ENCODE peak calls at places on chromosomes 6 and 20, in nine cellular contexts. W is tibial artery; G is posterior cingulate gyrus; X is cardiac fibroblast; E is OCI-LY7; I is pons; A is activated T-helper 1 cell treated with anti-CD3 and anti-CD28 coated beads, Interleukin-2, amount 50 U/mL, for 16 hours; M is HEK293T; L is adrenal gland. Y is an unnamed sample.

GRCh38 chr6:111367393-111368088 is 115.5 kb downstream of the REV3L start:
- DNase-seq in W (no peak), G (no peak), X (no peak), E (no peak), I (no peak), A (no peak), M (no peak), L (no peak), Y (no peak)

GRCh38 chr6:47098570-47098993 is 56.5 kb upstream of the ADGRF1 start:
- DNase-seq in W (no peak), G (no peak), X (peak; percentile 57), E (no peak), I (no peak), A (no peak), M (no peak), L (peak; percentile 61), Y (no peak)

GRCh38 chr6:35581633-35582032 is 68.9 kb upstream of the TULP1 start:
- DNase-seq in W (no peak), G (no peak), X (no peak), E (peak; percentile 11), I (no peak), A (no peak), M (no peak), L (no peak), Y (no peak)

GRCh38 chr20:7387638-7388193 is 552.5 kb downstream of the HAO1 start:
- DNase-seq in W (no peak), G (no peak), X (no peak), E (no peak), I (no peak), A (no peak), M (no peak), L (no peak), Y (no peak)

GRCh38 chr20:21235713-21236445 is 67.3 kb upstream of the XRN2 start:
- DNase-seq in W (no peak), G (peak; percentile 92), X (peak; percentile 82), E (peak; percentile 71), I (peak; percentile 92), A (peak; percentile 23), M (peak; percentile 59), L (peak; percentile 88), Y (peak; percentile 64)

GRCh38 chr6:127023001-127023778 is 95.3 kb upstream of the RSPO3 start:
- DNase-seq in W (no peak), G (no peak), X (no peak), E (no peak), I (no peak), A (no peak), M (no peak), L (no peak), Y (no peak)

GRCh38 chr6:47563162-47563561 is 85.6 kb downstream of the CD2AP start:
- DNase-seq in W (no peak), G (no peak), X (no peak), E (no peak), I (no peak), A (no peak), M (no peak), L (no peak), Y (no peak)

GRCh38 chr6:79313254-79313653 is 78.8 kb upstream of the HMGN3 start:
- DNase-seq in W (no peak), G (no peak), X (peak; percentile 19), E (peak; percentile 2), I (no peak), A (no peak), M (no peak), L (no peak), Y (no peak)

GRCh38 chr6:152380993-152381898 is 255.9 kb downstream of the SYNE1 start:
- DNase-seq in W (peak; percentile 90), G (peak; percentile 90), X (peak; percentile 98), E (no peak), I (peak; percentile 72), A (no peak), M (peak; percentile 62), L (peak; percentile 93), Y (peak; percentile 41)

GRCh38 chr6:170440437-170440836 is 112.7 kb downstream of the PSMB1 start:
- DNase-seq in W (no peak), G (no peak), X (no peak), E (no peak), I (no peak), A (no peak), M (no peak), L (no peak), Y (peak; percentile 17)

GRCh38 chr6:137805622-137806021 is 61.4 kb upstream of the TNFAIP3 start:
- DNase-seq in W (no peak), G (no peak), X (no peak), E (no peak), I (no peak), A (no peak), M (no peak), L (peak; percentile 82), Y (no peak)

GRCh38 chr6:158377866-158378265 is 65.6 kb downstream of the TULP4 start:
- DNase-seq in W (no peak), G (no peak), X (peak; percentile 32), E (no peak), I (peak; percentile 76), A (no peak), M (no peak), L (no peak), Y (no peak)

GRCh38 chr6:43575105-43575771 is 600 bp downstream of the XPO5 start:
- DNase-seq in W (peak; percentile 70), G (peak; percentile 81), X (no peak), E (peak; percentile 20), I (no peak), A (no peak), M (peak; percentile 61), L (no peak), Y (peak; percentile 36)

GRCh38 chr6:113696960-113697359 is 160.2 kb upstream of the MARCKS start:
- DNase-seq in W (no peak), G (no peak), X (no peak), E (no peak), I (no peak), A (no peak), M (no peak), L (no peak), Y (no peak)

GRCh38 chr6:54282186-54282585 is 26.1 kb upstream of the TINAG start:
- DNase-seq in W (no peak), G (no peak), X (peak; percentile 61), E (no peak), I (no peak), A (no peak), M (no peak), L (no peak), Y (no peak)

GRCh38 chr6:99099243-99099642 is 151.5 kb upstream of the FBXL4 start:
- DNase-seq in W (no peak), G (no peak), X (no peak), E (no peak), I (no peak), A (no peak), M (no peak), L (no peak), Y (no peak)

GRCh38 chr20:34920055-34920454 is 35.6 kb downstream of the GSS start:
- DNase-seq in W (no peak), G (no peak), X (no peak), E (no peak), I (no peak), A (no peak), M (no peak), L (no peak), Y (no peak)

GRCh38 chr6:46378882-46379405 is 112.3 kb downstream of the RCAN2 start:
- DNase-seq in W (no peak), G (no peak), X (no peak), E (no peak), I (peak; percentile 97), A (no peak), M (no peak), L (peak; percentile 61), Y (no peak)

GRCh38 chr6:70684794-70685493 is 17.3 kb downstream of the SMAP1 start:
- DNase-seq in W (no peak), G (no peak), X (no peak), E (no peak), I (no peak), A (no peak), M (no peak), L (no peak), Y (no peak)

GRCh38 chr6:33123732-33124524 is 48.1 kb downstream of the HLA-DPB1 start:
- DNase-seq in W (no peak), G (no peak), X (peak; percentile 62), E (peak; percentile 67), I (peak; percentile 65), A (no peak), M (peak; percentile 74), L (no peak), Y (no peak)